ENCODE peak calls at places on chromosomes 11 and 22, in five cellular contexts. A is activated CD8-positive, alpha-beta memory T cell treated with anti-CD3 and anti-CD28 coated beads for 24 hours; P is left colon; B is upper lobe of right lung; Q is AG04450. W is an unnamed sample.

GRCh38 chr11:34600339-34601084 is 20.4 kb upstream of the EHF start:
- DNase-seq in P (peak), Q (no peak), A (no peak), B (peak), W (no peak)

GRCh38 chr11:44958165-44958564 is 7.5 kb upstream of the TP53I11 start:
- DNase-seq in A (no peak), Q (no peak), P (peak), B (no peak), W (no peak)

GRCh38 chr22:38881997-38882396 is 10.0 kb upstream of the CBX6 start:
- DNase-seq in A (no peak), B (no peak), P (no peak), Q (no peak), W (no peak)

GRCh38 chr22:25702046-25702445 is 39.9 kb upstream of the MYO18B start:
- DNase-seq in A (no peak), B (no peak), Q (no peak), P (no peak), W (no peak)

GRCh38 chr11:45754261-45754709 is 50.7 kb upstream of the SLC35C1 start:
- DNase-seq in P (no peak), B (peak), A (no peak), Q (no peak), W (no peak)

GRCh38 chr11:116258821-116259220 is 514.0 kb downstream of the BUD13 start:
- DNase-seq in B (no peak), A (no peak), P (no peak), Q (no peak), W (no peak)

GRCh38 chr11:79157738-79158137 is 283.1 kb downstream of the TENM4 start:
- DNase-seq in Q (no peak), A (no peak), P (no peak), B (no peak), W (no peak)

GRCh38 chr22:45013138-45013537 is 3.3 kb upstream of the PHF21B start:
- DNase-seq in A (no peak), B (no peak), P (no peak), Q (no peak), W (no peak)

GRCh38 chr11:68372625-68373024 is 60.2 kb downstream of the LRP5 start:
- DNase-seq in P (no peak), Q (no peak), B (no peak), A (no peak), W (no peak)

GRCh38 chr11:250740-251299 is 14.0 kb downstream of the PSMD13 start:
- DNase-seq in P (peak), A (peak), B (no peak), Q (no peak), W (peak)

GRCh38 chr11:128592454-128592853 is 5.1 kb upstream of the ETS1 start:
- DNase-seq in A (no peak), B (no peak), Q (no peak), P (no peak), W (no peak)

GRCh38 chr22:25672685-25673084 is 69.3 kb upstream of the MYO18B start:
- DNase-seq in B (no peak), A (no peak), Q (no peak), P (no peak), W (no peak)

GRCh38 chr22:36806824-36807223 is 10.0 kb downstream of the PVALB start:
- DNase-seq in A (no peak), Q (no peak), B (no peak), P (no peak), W (no peak)

GRCh38 chr11:112437096-112437495 is 176.4 kb upstream of the PLET1 start:
- DNase-seq in Q (no peak), A (no peak), P (no peak), B (no peak), W (no peak)

GRCh38 chr22:44423556-44423955 is 74.5 kb downstream of the RTL6 start:
- DNase-seq in B (peak), P (no peak), Q (no peak), A (no peak), W (no peak)

W was measured in T-helper 9 cell.